ENCODE peak calls at places on chromosomes 3 and 15, in four cellular contexts. Q, B, N and G are unnamed samples.

GRCh38 chr15:97728791-97729190 is 231.7 kb upstream of the ARRDC4 start:
- DNase-seq in N (no peak), Q (no peak), B (no peak), G (no peak)

GRCh38 chr3:9681723-9682081 is 21.9 kb upstream of the CPNE9 start:
- DNase-seq in B (no peak), N (no peak), Q (no peak), G (no peak)

GRCh38 chr3:184360834-184361531 is 422 bp downstream of the CLCN2 start:
- DNase-seq in Q (no peak), N (no peak), B (no peak), G (no peak)

GRCh38 chr15:41281236-41281635 is 50.2 kb downstream of the CHP1 start:
- DNase-seq in N (no peak), Q (peak), B (peak), G (no peak)

GRCh38 chr3:149373235-149374125 is 4.0 kb downstream of the TM4SF1 start:
- DNase-seq in B (no peak), Q (peak), N (no peak), G (no peak)

GRCh38 chr3:171086914-171087313 is 60.4 kb upstream of the SLC2A2 start:
- DNase-seq in N (no peak), Q (no peak), B (no peak), G (no peak)

GRCh38 chr15:43969802-43970375 is 143.1 kb downstream of the WDR76 start:
- DNase-seq in N (no peak), B (no peak), Q (no peak), G (no peak)

GRCh38 chr3:189267981-189268613 is 96.3 kb downstream of the TPRG1 start:
- DNase-seq in B (peak), Q (peak), N (no peak), G (no peak)

GRCh38 chr3:52086939-52087675 is 30.7 kb upstream of the DUSP7 start:
- DNase-seq in N (no peak), Q (peak), B (peak), G (peak)

GRCh38 chr15:100336061-100336460 is 5.7 kb downstream of the ADAMTS17 start:
- DNase-seq in N (no peak), Q (no peak), B (no peak), G (no peak)

GRCh38 chr3:149247929-149248691 is 26.5 kb upstream of the CP start:
- DNase-seq in B (peak), N (no peak), Q (peak), G (no peak)

GRCh38 chr3:177041021-177041729 is 156.1 kb downstream of the TBL1XR1 start:
- DNase-seq in N (no peak), Q (peak), B (no peak), G (no peak)

GRCh38 chr3:113034011-113034410 is 43.2 kb downstream of the GTPBP8 start:
- DNase-seq in N (no peak), B (no peak), Q (peak), G (no peak)

GRCh38 chr15:74988007-74988800 is 7.2 kb upstream of the SCAMP5 start:
- DNase-seq in B (peak), N (no peak), Q (peak), G (no peak)

GRCh38 chr15:35383511-35383910 is 162.5 kb downstream of the DPH6 start:
- DNase-seq in Q (no peak), N (no peak), B (no peak), G (no peak)

GRCh38 chr15:78716651-78717050 is 75.6 kb upstream of the CHRNB4 start:
- DNase-seq in Q (peak), B (no peak), N (no peak), G (no peak)

GRCh38 chr3:125211523-125212095 is 939 bp downstream of the SLC12A8 start:
- DNase-seq in B (no peak), N (no peak), Q (no peak), G (no peak)

GRCh38 chr3:43759297-43759782 is 68.6 kb downstream of the ABHD5 start:
- DNase-seq in N (no peak), B (peak), Q (peak), G (no peak)

GRCh38 chr3:159619341-159619885 is 369.2 kb upstream of the IL12A start:
- DNase-seq in B (peak), Q (peak), N (no peak), G (no peak)

GRCh38 chr15:71780349-71780976 is 29.9 kb upstream of the NR2E3 start:
- DNase-seq in B (peak), N (no peak), Q (peak), G (no peak)

GRCh38 chr15:39631357-39631756 is 50.5 kb downstream of the THBS1 start:
- DNase-seq in B (no peak), N (no peak), Q (peak), G (no peak)

GRCh38 chr3:161969867-161970266 is 473.3 kb downstream of the OTOL1 start:
- DNase-seq in N (no peak), Q (peak), B (no peak), G (no peak)

GRCh38 chr3:29280675-29281264 is at the start of gene RBMS3:
- DNase-seq in N (no peak), B (peak), Q (peak), G (peak)

GRCh38 chr15:62124953-62125263 is 40.2 kb downstream of the C2CD4B start:
- DNase-seq in N (no peak), Q (no peak), B (no peak), G (no peak)

GRCh38 chr15:70853855-70854668 is at the start of gene LARP6:
- DNase-seq in N (no peak), Q (no peak), B (peak), G (no peak)

GRCh38 chr15:51864408-51865056 is 35.1 kb downstream of the TMOD3 start:
- DNase-seq in B (peak), Q (peak), N (no peak), G (no peak)

GRCh38 chr3:67653425-67654098 is 850 bp downstream of the SUCLG2 start:
- DNase-seq in N (no peak), B (peak), Q (peak), G (no peak)

GRCh38 chr3:184314700-184315505 is 497 bp downstream of the EIF4G1 start:
- DNase-seq in N (peak), B (no peak), Q (peak), G (peak)

GRCh38 chr3:48478631-48479555 is 25.1 kb downstream of the SHISA5 start:
- DNase-seq in N (peak), Q (no peak), B (no peak), G (no peak)

GRCh38 chr3:64533565-64534317 is 154.1 kb downstream of the ADAMTS9 start:
- DNase-seq in B (peak), Q (peak), N (no peak), G (peak)

GRCh38 chr15:90001062-90001682 is at the start of gene ZNF710:
- DNase-seq in Q (peak), N (peak), B (peak), G (peak)

GRCh38 chr3:18586076-18586475 is 160.9 kb upstream of the SATB1 start:
- DNase-seq in N (no peak), Q (peak), B (no peak), G (no peak)

GRCh38 chr3:56826831-56827722 is 25.3 kb upstream of the ARHGEF3 start:
- DNase-seq in B (no peak), Q (peak), N (no peak), G (no peak)